ENCODE peak calls at places on chromosomes 11 and 22, in five cellular contexts. One of them, this sample, is unnamed.

GRCh38 chr22:50476819-50477344 is 2.0 kb upstream of the SBF1 start:
- DNase-seq in K562: no peak
- DNase-seq in prostate gland: no peak
- DNase-seq in breast epithelium: no peak
- DNase-seq in HepG2: no peak
- DNase-seq in this sample: no peak

GRCh38 chr11:65496304-65497140 is 2.3 kb upstream of the MALAT1 start:
- DNase-seq in K562: no peak
- DNase-seq in prostate gland: no peak
- DNase-seq in breast epithelium: no peak
- DNase-seq in HepG2: no peak
- DNase-seq in this sample: no peak

GRCh38 chr11:70005107-70005818 is 72.9 kb upstream of the ANO1 start:
- DNase-seq in K562: no peak
- DNase-seq in prostate gland: no peak
- DNase-seq in breast epithelium: no peak
- DNase-seq in HepG2: no peak
- DNase-seq in this sample: no peak

GRCh38 chr22:28021116-28021997 is 102.3 kb upstream of the PITPNB start:
- DNase-seq in K562: no peak
- DNase-seq in prostate gland: no peak
- DNase-seq in breast epithelium: no peak
- DNase-seq in HepG2: no peak
- DNase-seq in this sample: no peak

GRCh38 chr11:44530413-44531115 is 34.9 kb upstream of the CD82 start:
- DNase-seq in K562: peak; percentile 42
- DNase-seq in prostate gland: no peak
- DNase-seq in breast epithelium: no peak
- DNase-seq in HepG2: no peak
- DNase-seq in this sample: no peak

GRCh38 chr11:74147199-74147929 is 23.4 kb downstream of the C2CD3 start:
- DNase-seq in K562: no peak
- DNase-seq in prostate gland: no peak
- DNase-seq in breast epithelium: no peak
- DNase-seq in HepG2: no peak
- DNase-seq in this sample: no peak

GRCh38 chr22:28942801-28943500 is 59.6 kb downstream of the ZNRF3 start:
- DNase-seq in K562: no peak
- DNase-seq in prostate gland: no peak
- DNase-seq in breast epithelium: no peak
- DNase-seq in HepG2: no peak
- DNase-seq in this sample: no peak

GRCh38 chr11:70105369-70105754 is 27.2 kb downstream of the ANO1 start:
- DNase-seq in K562: no peak
- DNase-seq in prostate gland: no peak
- DNase-seq in breast epithelium: no peak
- DNase-seq in HepG2: no peak
- DNase-seq in this sample: no peak

GRCh38 chr11:21771097-21771496 is 421.8 kb upstream of the ANO5 start:
- DNase-seq in K562: no peak
- DNase-seq in prostate gland: no peak
- DNase-seq in breast epithelium: no peak
- DNase-seq in HepG2: no peak
- DNase-seq in this sample: no peak

GRCh38 chr11:92101845-92102244 is 122.8 kb upstream of the FAT3 start:
- DNase-seq in K562: no peak
- DNase-seq in prostate gland: no peak
- DNase-seq in breast epithelium: no peak
- DNase-seq in HepG2: no peak
- DNase-seq in this sample: no peak

GRCh38 chr11:120682866-120683265 is 171.3 kb downstream of the GRIK4 start:
- DNase-seq in K562: no peak
- DNase-seq in prostate gland: no peak
- DNase-seq in breast epithelium: no peak
- DNase-seq in HepG2: no peak
- DNase-seq in this sample: no peak

GRCh38 chr11:18243783-18244362 is 4.6 kb downstream of the SAA2 start:
- DNase-seq in K562: peak; percentile 66
- DNase-seq in prostate gland: peak; percentile 20
- DNase-seq in breast epithelium: no peak
- DNase-seq in HepG2: peak; percentile 52
- DNase-seq in this sample: peak; percentile 70

GRCh38 chr11:114315749-114316368 is 19.7 kb downstream of the NNMT start:
- DNase-seq in K562: no peak
- DNase-seq in prostate gland: peak; percentile 66
- DNase-seq in breast epithelium: no peak
- DNase-seq in HepG2: peak; percentile 83
- DNase-seq in this sample: peak; percentile 18

GRCh38 chr22:48708558-48709245 is 1119.0 kb downstream of the BRD1 start:
- DNase-seq in K562: no peak
- DNase-seq in prostate gland: no peak
- DNase-seq in breast epithelium: no peak
- DNase-seq in HepG2: no peak
- DNase-seq in this sample: no peak

GRCh38 chr11:133951484-133952198 is 5.1 kb downstream of the IGSF9B start:
- DNase-seq in K562: no peak
- DNase-seq in prostate gland: no peak
- DNase-seq in breast epithelium: no peak
- DNase-seq in HepG2: no peak
- DNase-seq in this sample: no peak

GRCh38 chr11:70745936-70746335 is 347.6 kb downstream of the CTTN start:
- DNase-seq in K562: no peak
- DNase-seq in prostate gland: no peak
- DNase-seq in breast epithelium: no peak
- DNase-seq in HepG2: no peak
- DNase-seq in this sample: no peak

GRCh38 chr11:120273432-120273831 is 33.5 kb downstream of the POU2F3 start:
- DNase-seq in K562: no peak
- DNase-seq in prostate gland: no peak
- DNase-seq in breast epithelium: no peak
- DNase-seq in HepG2: no peak
- DNase-seq in this sample: no peak

GRCh38 chr11:116598036-116598435 is 174.8 kb downstream of the BUD13 start:
- DNase-seq in K562: no peak
- DNase-seq in prostate gland: no peak
- DNase-seq in breast epithelium: no peak
- DNase-seq in HepG2: no peak
- DNase-seq in this sample: no peak

GRCh38 chr11:100445231-100445735 is 241.8 kb upstream of the ARHGAP42 start:
- DNase-seq in K562: no peak
- DNase-seq in prostate gland: peak; percentile 5
- DNase-seq in breast epithelium: no peak
- DNase-seq in HepG2: no peak
- DNase-seq in this sample: no peak

GRCh38 chr11:122673706-122674105 is 18.2 kb downstream of the UBASH3B start:
- DNase-seq in K562: no peak
- DNase-seq in prostate gland: no peak
- DNase-seq in breast epithelium: no peak
- DNase-seq in HepG2: no peak
- DNase-seq in this sample: no peak

GRCh38 chr22:50252081-50253045 is 1.3 kb upstream of the HDAC10 start:
- DNase-seq in K562: no peak
- DNase-seq in prostate gland: peak; percentile 66
- DNase-seq in breast epithelium: peak; percentile 81
- DNase-seq in HepG2: peak; percentile 39
- DNase-seq in this sample: peak; percentile 84

GRCh38 chr11:43366597-43367121 is 7.9 kb downstream of the TTC17 start:
- DNase-seq in K562: peak; percentile 36
- DNase-seq in prostate gland: no peak
- DNase-seq in breast epithelium: no peak
- DNase-seq in HepG2: no peak
- DNase-seq in this sample: no peak

GRCh38 chr11:17475666-17476316 is 854 bp downstream of the ABCC8 start:
- DNase-seq in K562: no peak
- DNase-seq in prostate gland: no peak
- DNase-seq in breast epithelium: no peak
- DNase-seq in HepG2: no peak
- DNase-seq in this sample: no peak

GRCh38 chr11:26228778-26229177 is 103.2 kb upstream of the ANO3 start:
- DNase-seq in K562: no peak
- DNase-seq in prostate gland: no peak
- DNase-seq in breast epithelium: no peak
- DNase-seq in HepG2: no peak
- DNase-seq in this sample: no peak

GRCh38 chr11:120818097-120818496 is 205.8 kb upstream of the TBCEL start:
- DNase-seq in K562: no peak
- DNase-seq in prostate gland: no peak
- DNase-seq in breast epithelium: no peak
- DNase-seq in HepG2: peak; percentile 83
- DNase-seq in this sample: no peak

GRCh38 chr11:97332271-97332670 is 942.5 kb downstream of the JRKL start:
- DNase-seq in K562: no peak
- DNase-seq in prostate gland: no peak
- DNase-seq in breast epithelium: no peak
- DNase-seq in HepG2: no peak
- DNase-seq in this sample: no peak

GRCh38 chr22:28381427-28382167 is 298.0 kb downstream of the TTC28 start:
- DNase-seq in K562: no peak
- DNase-seq in prostate gland: no peak
- DNase-seq in breast epithelium: no peak
- DNase-seq in HepG2: no peak
- DNase-seq in this sample: no peak

GRCh38 chr11:31943056-31943780 is 132.1 kb upstream of the PAX6 start:
- DNase-seq in K562: no peak
- DNase-seq in prostate gland: no peak
- DNase-seq in breast epithelium: no peak
- DNase-seq in HepG2: no peak
- DNase-seq in this sample: no peak

GRCh38 chr11:74025467-74026166 is 16.7 kb upstream of the UCP3 start:
- DNase-seq in K562: no peak
- DNase-seq in prostate gland: no peak
- DNase-seq in breast epithelium: no peak
- DNase-seq in HepG2: no peak
- DNase-seq in this sample: no peak

DNA sequence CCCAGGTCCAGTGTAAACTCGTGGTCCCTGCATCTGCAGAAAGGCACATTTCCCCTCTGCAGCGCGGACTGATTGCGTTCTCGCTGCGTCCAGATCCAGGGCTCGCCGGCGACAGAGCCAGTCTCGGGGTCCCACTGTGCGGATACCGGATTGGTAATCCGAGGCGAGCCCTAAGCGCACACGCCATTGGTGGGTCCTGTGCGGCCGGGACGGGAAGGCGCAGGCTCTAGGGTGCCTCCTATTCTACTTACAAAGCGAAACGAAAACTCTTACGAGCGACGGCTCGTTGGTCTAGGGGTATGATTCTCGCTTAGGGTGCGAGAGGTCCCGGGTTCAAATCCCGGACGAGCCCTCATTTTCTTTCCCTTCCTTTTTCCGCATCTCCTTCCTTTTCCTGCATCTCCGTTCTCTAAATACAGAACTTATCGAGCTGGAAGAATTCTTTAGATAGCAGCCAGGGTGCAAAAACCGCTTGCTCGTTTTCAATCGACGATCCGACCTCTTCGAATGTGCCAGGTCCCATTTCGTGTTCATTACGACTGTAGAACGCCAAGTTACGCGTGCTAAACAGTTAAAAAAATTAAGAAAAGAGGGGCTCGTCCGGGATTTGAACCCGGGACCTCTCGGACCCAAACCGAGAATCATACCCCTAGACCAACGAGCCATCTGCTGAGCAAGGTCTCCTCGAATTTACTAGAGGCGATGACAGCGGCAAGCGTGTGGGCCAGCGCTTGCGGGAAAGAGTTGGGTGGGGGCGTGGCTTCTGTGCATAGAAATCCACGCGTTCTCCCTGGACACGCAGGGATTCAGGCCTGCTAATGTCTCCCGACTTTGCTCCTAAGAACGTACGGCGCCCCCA is 29.2 kb upstream of the WNT11 start:
- DNase-seq in K562: peak; percentile 93
- DNase-seq in prostate gland: peak; percentile 88
- DNase-seq in breast epithelium: peak; percentile 90
- DNase-seq in HepG2: peak; percentile 86
- DNase-seq in this sample: peak; percentile 91
- H3K27ac ChIP-seq in K562: peak overlapping the region; percentile 86
- H3K27ac ChIP-seq in prostate gland: peak overlapping the region; percentile 81
- H3K27ac ChIP-seq in breast epithelium: peak overlapping the region; percentile 95
- H3K27ac ChIP-seq in HepG2: peak overlapping the region; percentile 48
- H3K27ac ChIP-seq in this sample: peak overlapping the region; percentile 82

GRCh38 chr11:35173011-35173511 is 34.1 kb downstream of the CD44 start:
- DNase-seq in K562: no peak
- DNase-seq in prostate gland: no peak
- DNase-seq in breast epithelium: no peak
- DNase-seq in HepG2: peak; percentile 38
- DNase-seq in this sample: peak; percentile 66
- TF ChIP-seq POLR2AphosphoS5 in K562: no peak
- TF ChIP-seq POLR2AphosphoS5 in prostate gland: no peak
- TF ChIP-seq POLR2AphosphoS5 in breast epithelium: no peak
- TF ChIP-seq POLR2AphosphoS5 in HepG2: no peak
- TF ChIP-seq POLR2AphosphoS5 in this sample: peak; percentile 43

GRCh38 chr11:67438121-67438902 is 830 bp upstream of the PTPRCAP start:
- DNase-seq in K562: peak; percentile 38
- DNase-seq in prostate gland: no peak
- DNase-seq in breast epithelium: no peak
- DNase-seq in HepG2: no peak
- DNase-seq in this sample: peak; percentile 76
- TF ChIP-seq POLR2A in K562: peak; percentile 24
- TF ChIP-seq POLR2A in prostate gland: no peak
- TF ChIP-seq POLR2A in breast epithelium: no peak
- TF ChIP-seq POLR2A in HepG2: no peak
- TF ChIP-seq POLR2A in this sample: peak; percentile 21

GRCh38 chr22:40213478-40213877 is 35.8 kb downstream of the TNRC6B start:
- DNase-seq in K562: no peak
- DNase-seq in prostate gland: no peak
- DNase-seq in breast epithelium: no peak
- DNase-seq in HepG2: no peak
- DNase-seq in this sample: no peak

GRCh38 chr22:40218152-40218551 is 40.4 kb downstream of the TNRC6B start:
- DNase-seq in K562: no peak
- DNase-seq in prostate gland: no peak
- DNase-seq in breast epithelium: no peak
- DNase-seq in HepG2: no peak
- DNase-seq in this sample: no peak

GRCh38 chr22:40216041-40216756 is 38.5 kb downstream of the TNRC6B start:
- DNase-seq in K562: no peak
- DNase-seq in prostate gland: no peak
- DNase-seq in breast epithelium: no peak
- DNase-seq in HepG2: no peak
- DNase-seq in this sample: peak; percentile 28

GRCh38 chr22:40212126-40212525 is 34.4 kb downstream of the TNRC6B start:
- DNase-seq in K562: no peak
- DNase-seq in prostate gland: no peak
- DNase-seq in breast epithelium: no peak
- DNase-seq in HepG2: peak; percentile 44
- DNase-seq in this sample: no peak

DNA sequence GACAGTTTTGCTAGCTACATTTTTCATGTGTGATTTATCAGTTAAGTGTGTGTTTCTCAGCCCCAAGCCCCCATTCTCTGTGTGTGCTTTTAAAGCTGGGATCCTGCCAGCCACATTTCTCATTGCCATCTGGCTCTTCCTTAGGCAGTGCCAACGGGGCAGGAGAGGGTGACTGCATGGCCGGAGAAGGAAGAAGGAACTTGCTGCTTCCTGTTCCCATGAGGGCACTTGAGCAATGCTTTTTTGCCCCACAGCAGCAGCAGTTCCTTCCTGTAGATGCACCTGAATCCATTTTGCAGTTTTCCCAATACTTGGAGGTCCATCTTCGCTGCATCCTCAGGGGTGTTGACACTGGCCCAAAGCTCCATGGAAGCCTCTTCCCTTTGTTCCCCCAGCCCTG is 37.5 kb downstream of the TNRC6B start:
- DNase-seq in K562: no peak
- DNase-seq in prostate gland: no peak
- DNase-seq in breast epithelium: no peak
- DNase-seq in HepG2: no peak
- DNase-seq in this sample: no peak
- H3K27ac ChIP-seq in K562: no peak overlapping the region
- H3K27ac ChIP-seq in prostate gland: no peak overlapping the region
- H3K27ac ChIP-seq in breast epithelium: peak overlapping the region; percentile 16
- H3K27ac ChIP-seq in HepG2: no peak overlapping the region
- H3K27ac ChIP-seq in this sample: peak overlapping the region; percentile 33